ENCODE peak calls at places on chromosomes 7 and 10, in eight cellular contexts. One of them, this sample, is unnamed.

GRCh38 chr7:139994356-139994755 is 68.4 kb downstream of the PARP12 start:
- DNase-seq in tibial artery: no peak
- DNase-seq in AG04450: no peak
- DNase-seq in colonic mucosa: no peak
- DNase-seq in fibroblast of mammary gland: no peak
- DNase-seq in cardiac fibroblast: no peak
- DNase-seq in GM23248: no peak
- DNase-seq in brain microvascular endothelial cell: no peak
- DNase-seq in this sample: no peak

GRCh38 chr7:21450076-21450475 is 22.2 kb downstream of the SP4 start:
- DNase-seq in brain microvascular endothelial cell: no peak
- DNase-seq in colonic mucosa: no peak
- DNase-seq in cardiac fibroblast: no peak
- DNase-seq in tibial artery: no peak
- DNase-seq in AG04450: no peak
- DNase-seq in GM23248: no peak
- DNase-seq in fibroblast of mammary gland: no peak
- DNase-seq in this sample: no peak

GRCh38 chr7:74453321-74454011 is at the start of gene GTF2IRD1:
- DNase-seq in cardiac fibroblast: peak
- DNase-seq in AG04450: peak
- DNase-seq in brain microvascular endothelial cell: peak
- DNase-seq in colonic mucosa: peak
- DNase-seq in tibial artery: peak
- DNase-seq in GM23248: peak
- DNase-seq in fibroblast of mammary gland: peak
- DNase-seq in this sample: peak

GRCh38 chr10:109696981-109697775 is 226.1 kb downstream of the XPNPEP1 start:
- DNase-seq in GM23248: no peak
- DNase-seq in fibroblast of mammary gland: no peak
- DNase-seq in AG04450: no peak
- DNase-seq in brain microvascular endothelial cell: no peak
- DNase-seq in colonic mucosa: no peak
- DNase-seq in tibial artery: no peak
- DNase-seq in cardiac fibroblast: no peak
- DNase-seq in this sample: no peak

GRCh38 chr10:120741415-120741814 is 109.7 kb upstream of the WDR11 start:
- DNase-seq in brain microvascular endothelial cell: no peak
- DNase-seq in colonic mucosa: no peak
- DNase-seq in GM23248: no peak
- DNase-seq in fibroblast of mammary gland: no peak
- DNase-seq in tibial artery: no peak
- DNase-seq in cardiac fibroblast: no peak
- DNase-seq in AG04450: no peak
- DNase-seq in this sample: no peak

GRCh38 chr10:82811621-82812020 is 936.6 kb downstream of the NRG3 start:
- DNase-seq in GM23248: peak
- DNase-seq in colonic mucosa: no peak
- DNase-seq in brain microvascular endothelial cell: peak
- DNase-seq in fibroblast of mammary gland: peak
- DNase-seq in tibial artery: no peak
- DNase-seq in cardiac fibroblast: peak
- DNase-seq in AG04450: no peak
- DNase-seq in this sample: peak

GRCh38 chr7:133029463-133029862 is 52.4 kb downstream of the CHCHD3 start:
- DNase-seq in AG04450: no peak
- DNase-seq in GM23248: no peak
- DNase-seq in cardiac fibroblast: no peak
- DNase-seq in fibroblast of mammary gland: no peak
- DNase-seq in colonic mucosa: no peak
- DNase-seq in tibial artery: no peak
- DNase-seq in brain microvascular endothelial cell: no peak
- DNase-seq in this sample: no peak

GRCh38 chr7:22860784-22861482 is 38.3 kb upstream of the TOMM7 start:
- DNase-seq in brain microvascular endothelial cell: peak
- DNase-seq in GM23248: no peak
- DNase-seq in colonic mucosa: no peak
- DNase-seq in cardiac fibroblast: peak
- DNase-seq in AG04450: no peak
- DNase-seq in tibial artery: no peak
- DNase-seq in fibroblast of mammary gland: no peak
- DNase-seq in this sample: peak

GRCh38 chr10:69086131-69086530 is 1.8 kb upstream of the SRGN start:
- DNase-seq in fibroblast of mammary gland: peak
- DNase-seq in GM23248: peak
- DNase-seq in colonic mucosa: no peak
- DNase-seq in cardiac fibroblast: peak
- DNase-seq in AG04450: no peak
- DNase-seq in tibial artery: no peak
- DNase-seq in brain microvascular endothelial cell: no peak
- DNase-seq in this sample: peak

GRCh38 chr7:135169141-135169935 is 1.2 kb downstream of the CYREN start:
- DNase-seq in brain microvascular endothelial cell: peak
- DNase-seq in GM23248: peak
- DNase-seq in tibial artery: no peak
- DNase-seq in colonic mucosa: peak
- DNase-seq in AG04450: no peak
- DNase-seq in fibroblast of mammary gland: peak
- DNase-seq in cardiac fibroblast: peak
- DNase-seq in this sample: peak

GRCh38 chr7:16430133-16430532 is 8.8 kb upstream of the CRPPA start:
- DNase-seq in brain microvascular endothelial cell: no peak
- DNase-seq in tibial artery: no peak
- DNase-seq in GM23248: peak
- DNase-seq in fibroblast of mammary gland: peak
- DNase-seq in AG04450: no peak
- DNase-seq in cardiac fibroblast: no peak
- DNase-seq in colonic mucosa: no peak
- DNase-seq in this sample: no peak

GRCh38 chr7:102436123-102436522 is 2.7 kb downstream of the ORAI2 start:
- DNase-seq in fibroblast of mammary gland: no peak
- DNase-seq in cardiac fibroblast: no peak
- DNase-seq in colonic mucosa: no peak
- DNase-seq in AG04450: no peak
- DNase-seq in tibial artery: no peak
- DNase-seq in brain microvascular endothelial cell: no peak
- DNase-seq in GM23248: no peak
- DNase-seq in this sample: no peak

GRCh38 chr7:37342665-37343471 is 105.8 kb downstream of the ELMO1 start:
- DNase-seq in tibial artery: no peak
- DNase-seq in colonic mucosa: peak
- DNase-seq in brain microvascular endothelial cell: no peak
- DNase-seq in GM23248: no peak
- DNase-seq in fibroblast of mammary gland: no peak
- DNase-seq in AG04450: no peak
- DNase-seq in cardiac fibroblast: no peak
- DNase-seq in this sample: no peak

GRCh38 chr7:155543011-155543881 is 3.1 kb downstream of the CNPY1 start:
- DNase-seq in colonic mucosa: no peak
- DNase-seq in fibroblast of mammary gland: peak
- DNase-seq in AG04450: no peak
- DNase-seq in brain microvascular endothelial cell: no peak
- DNase-seq in GM23248: no peak
- DNase-seq in tibial artery: no peak
- DNase-seq in cardiac fibroblast: peak
- DNase-seq in this sample: no peak

DNA sequence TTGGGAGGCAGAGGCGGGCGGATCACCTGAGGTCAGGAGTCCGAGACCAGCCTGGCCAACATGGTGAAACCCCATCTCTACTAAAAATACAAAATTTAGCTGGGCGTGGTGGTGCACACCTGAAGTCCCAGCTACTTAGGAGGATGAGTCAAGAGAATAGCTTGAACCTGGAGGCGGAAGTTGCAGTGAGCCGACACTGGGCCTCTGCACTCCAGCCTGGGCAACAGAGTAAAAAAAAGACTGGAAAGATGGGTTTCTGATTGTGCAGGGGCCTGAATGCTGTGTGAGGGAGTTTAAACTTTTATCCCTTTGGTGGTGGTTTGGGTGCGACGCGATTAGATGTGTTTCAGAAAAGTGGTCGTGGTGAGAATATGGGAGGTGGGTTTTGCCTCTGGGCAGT is 1.8 kb downstream of the CHST12 start:
- DNase-seq in brain microvascular endothelial cell: no peak
- DNase-seq in GM23248: no peak
- DNase-seq in cardiac fibroblast: no peak
- DNase-seq in tibial artery: no peak
- DNase-seq in colonic mucosa: no peak
- DNase-seq in AG04450: no peak
- DNase-seq in fibroblast of mammary gland: no peak
- DNase-seq in this sample: no peak
- H3K4me3 ChIP-seq in brain microvascular endothelial cell: no peak
- H3K4me3 ChIP-seq in GM23248: no peak
- H3K4me3 ChIP-seq in cardiac fibroblast: no peak
- H3K4me3 ChIP-seq in tibial artery: peak
- H3K4me3 ChIP-seq in colonic mucosa: no peak
- H3K4me3 ChIP-seq in AG04450: no peak
- H3K4me3 ChIP-seq in fibroblast of mammary gland: no peak
- H3K4me3 ChIP-seq in this sample: no peak

GRCh38 chr7:114534957-114535356 is 120.3 kb downstream of the FOXP2 start:
- DNase-seq in tibial artery: no peak
- DNase-seq in brain microvascular endothelial cell: no peak
- DNase-seq in fibroblast of mammary gland: no peak
- DNase-seq in AG04450: no peak
- DNase-seq in cardiac fibroblast: peak
- DNase-seq in GM23248: peak
- DNase-seq in colonic mucosa: no peak
- DNase-seq in this sample: no peak

GRCh38 chr7:114527589-114527988 is 113.0 kb downstream of the FOXP2 start:
- DNase-seq in GM23248: no peak
- DNase-seq in AG04450: no peak
- DNase-seq in fibroblast of mammary gland: no peak
- DNase-seq in tibial artery: no peak
- DNase-seq in cardiac fibroblast: no peak
- DNase-seq in brain microvascular endothelial cell: no peak
- DNase-seq in colonic mucosa: no peak
- DNase-seq in this sample: no peak

GRCh38 chr7:114533151-114533550 is 118.5 kb downstream of the FOXP2 start:
- DNase-seq in brain microvascular endothelial cell: no peak
- DNase-seq in tibial artery: no peak
- DNase-seq in fibroblast of mammary gland: no peak
- DNase-seq in colonic mucosa: no peak
- DNase-seq in AG04450: no peak
- DNase-seq in GM23248: no peak
- DNase-seq in cardiac fibroblast: no peak
- DNase-seq in this sample: no peak

GRCh38 chr7:114530074-114530611 is 115.5 kb downstream of the FOXP2 start:
- DNase-seq in colonic mucosa: no peak
- DNase-seq in fibroblast of mammary gland: no peak
- DNase-seq in cardiac fibroblast: no peak
- DNase-seq in tibial artery: no peak
- DNase-seq in AG04450: no peak
- DNase-seq in brain microvascular endothelial cell: peak
- DNase-seq in GM23248: peak
- DNase-seq in this sample: no peak
- H3K4me3 ChIP-seq in colonic mucosa: no peak
- H3K4me3 ChIP-seq in fibroblast of mammary gland: no peak
- H3K4me3 ChIP-seq in cardiac fibroblast: no peak
- H3K4me3 ChIP-seq in tibial artery: no peak
- H3K4me3 ChIP-seq in AG04450: no peak
- H3K4me3 ChIP-seq in brain microvascular endothelial cell: no peak
- H3K4me3 ChIP-seq in GM23248: no peak
- H3K4me3 ChIP-seq in this sample: no peak

GRCh38 chr7:5553298-5553877 is 129.8 kb upstream of the TNRC18 start:
- DNase-seq in brain microvascular endothelial cell: no peak
- DNase-seq in colonic mucosa: peak
- DNase-seq in AG04450: no peak
- DNase-seq in GM23248: peak
- DNase-seq in tibial artery: no peak
- DNase-seq in cardiac fibroblast: no peak
- DNase-seq in fibroblast of mammary gland: no peak
- DNase-seq in this sample: peak

GRCh38 chr7:5554287-5554785 is 130.7 kb upstream of the TNRC18 start:
- DNase-seq in AG04450: no peak
- DNase-seq in fibroblast of mammary gland: no peak
- DNase-seq in cardiac fibroblast: no peak
- DNase-seq in tibial artery: no peak
- DNase-seq in brain microvascular endothelial cell: no peak
- DNase-seq in colonic mucosa: no peak
- DNase-seq in GM23248: no peak
- DNase-seq in this sample: no peak

GRCh38 chr7:5552123-5552522 is 128.5 kb upstream of the TNRC18 start:
- DNase-seq in brain microvascular endothelial cell: no peak
- DNase-seq in GM23248: no peak
- DNase-seq in colonic mucosa: no peak
- DNase-seq in fibroblast of mammary gland: no peak
- DNase-seq in cardiac fibroblast: no peak
- DNase-seq in AG04450: no peak
- DNase-seq in tibial artery: no peak
- DNase-seq in this sample: no peak

GRCh38 chr7:5559586-5559985 is 136.0 kb upstream of the TNRC18 start:
- DNase-seq in cardiac fibroblast: no peak
- DNase-seq in GM23248: no peak
- DNase-seq in AG04450: no peak
- DNase-seq in brain microvascular endothelial cell: no peak
- DNase-seq in tibial artery: no peak
- DNase-seq in fibroblast of mammary gland: no peak
- DNase-seq in colonic mucosa: no peak
- DNase-seq in this sample: peak

GRCh38 chr7:5557920-5558401 is 134.3 kb upstream of the TNRC18 start:
- DNase-seq in brain microvascular endothelial cell: no peak
- DNase-seq in fibroblast of mammary gland: no peak
- DNase-seq in cardiac fibroblast: peak
- DNase-seq in tibial artery: peak
- DNase-seq in colonic mucosa: peak
- DNase-seq in GM23248: peak
- DNase-seq in AG04450: no peak
- DNase-seq in this sample: no peak
- H3K4me3 ChIP-seq in brain microvascular endothelial cell: no peak
- H3K4me3 ChIP-seq in fibroblast of mammary gland: no peak
- H3K4me3 ChIP-seq in cardiac fibroblast: peak
- H3K4me3 ChIP-seq in tibial artery: peak
- H3K4me3 ChIP-seq in colonic mucosa: peak
- H3K4me3 ChIP-seq in GM23248: peak
- H3K4me3 ChIP-seq in AG04450: no peak
- H3K4me3 ChIP-seq in this sample: no peak

DNA sequence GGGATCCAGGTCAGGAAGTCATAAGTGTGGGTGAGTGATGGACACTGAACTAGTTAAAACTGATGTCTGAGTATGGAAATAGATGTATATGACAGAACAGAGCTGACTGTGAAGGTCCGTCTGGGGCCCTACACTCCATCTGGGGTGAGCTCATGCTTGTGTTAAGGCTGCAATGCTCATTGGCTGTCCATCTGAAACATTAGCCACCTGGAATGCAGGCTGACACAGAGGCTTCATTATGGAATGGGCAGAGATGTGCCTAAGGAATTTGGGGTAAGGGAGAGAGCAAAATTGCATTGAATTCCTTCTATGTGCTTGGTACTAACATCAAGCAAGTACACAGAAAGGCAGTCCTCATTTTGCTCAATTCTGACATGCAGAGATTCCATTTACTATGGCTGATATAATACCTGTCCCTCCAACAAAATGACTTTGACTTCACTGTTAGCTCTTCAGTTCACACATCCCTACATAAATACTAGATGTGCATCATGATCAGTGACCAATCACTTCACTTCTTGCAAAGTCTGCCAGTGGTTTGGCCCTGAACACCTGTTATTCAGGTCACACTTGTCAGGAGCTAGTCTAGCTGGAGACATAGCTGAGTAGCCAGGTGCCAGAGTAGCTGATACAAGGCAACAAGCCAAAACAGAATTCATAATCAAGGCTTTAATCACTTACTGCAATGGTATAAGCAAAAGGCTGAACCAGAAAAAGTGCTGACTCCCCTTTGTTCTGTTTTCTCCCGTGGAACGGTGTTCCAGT is 128.9 kb upstream of the VWC2 start:
- DNase-seq in colonic mucosa: no peak
- DNase-seq in GM23248: no peak
- DNase-seq in AG04450: no peak
- DNase-seq in cardiac fibroblast: no peak
- DNase-seq in tibial artery: no peak
- DNase-seq in brain microvascular endothelial cell: no peak
- DNase-seq in fibroblast of mammary gland: no peak
- DNase-seq in this sample: no peak
- H3K4me3 ChIP-seq in colonic mucosa: no peak
- H3K4me3 ChIP-seq in GM23248: no peak
- H3K4me3 ChIP-seq in AG04450: no peak
- H3K4me3 ChIP-seq in cardiac fibroblast: no peak
- H3K4me3 ChIP-seq in tibial artery: no peak
- H3K4me3 ChIP-seq in brain microvascular endothelial cell: no peak
- H3K4me3 ChIP-seq in fibroblast of mammary gland: no peak
- H3K4me3 ChIP-seq in this sample: no peak

This sample was measured in H7.